ENCODE peak calls at places on chromosome 9, in four cellular contexts. B is endothelial cell, F is cardiac fibroblast, L is progenitor cell of endocrine pancreas. E is an unnamed sample.

GRCh38 chr9:77901771-77902170 is 129.8 kb downstream of the GNAQ start:
- DNase-seq in L (no peak), B (no peak), F (no peak), E (peak; percentile 20)

GRCh38 chr9:128310461-128310860 is 11.8 kb downstream of the TRUB2 start:
- DNase-seq in L (no peak), F (no peak), B (no peak), E (no peak)

GRCh38 chr9:1271786-1272185 is 221.6 kb downstream of the DMRT2 start:
- DNase-seq in B (no peak), F (no peak), L (no peak), E (no peak)

GRCh38 chr9:137733429-137733828 is 114.6 kb downstream of the EHMT1 start:
- DNase-seq in F (no peak), L (no peak), B (no peak), E (no peak)

GRCh38 chr9:107615325-107615724 is 125.8 kb upstream of the KLF4 start:
- DNase-seq in L (no peak), B (no peak), F (peak; percentile 58), E (no peak)

GRCh38 chr9:81394816-81395215 is 294.5 kb downstream of the TLE1 start:
- DNase-seq in L (no peak), F (no peak), B (no peak), E (no peak)

GRCh38 chr9:28866951-28867350 is 1293.7 kb upstream of the C9orf72 start:
- DNase-seq in F (peak; percentile 3), B (no peak), L (no peak), E (no peak)

GRCh38 chr9:36765468-36766341 is 193.0 kb downstream of the MELK start:
- DNase-seq in B (peak; percentile 75), F (peak; percentile 31), L (peak; percentile 34), E (no peak)

GRCh38 chr9:110606179-110606578 is 26.6 kb upstream of the SVEP1 start:
- DNase-seq in F (peak; percentile 73), B (no peak), L (no peak), E (no peak)

GRCh38 chr9:37281541-37281940 is 141.0 kb upstream of the GRHPR start:
- DNase-seq in B (no peak), F (no peak), L (no peak), E (no peak)

GRCh38 chr9:129102791-129103594 is 7.6 kb downstream of the CRAT start:
- DNase-seq in F (peak; percentile 59), L (no peak), B (peak; percentile 63), E (peak; percentile 38)

GRCh38 chr9:107108367-107108766 is 174.7 kb upstream of the RAD23B start:
- DNase-seq in F (no peak), L (no peak), B (no peak), E (no peak)

GRCh38 chr9:99822096-99822595 is 461 bp downstream of the NR4A3 start:
- DNase-seq in B (peak; percentile 40), F (peak; percentile 44), L (no peak), E (no peak)

GRCh38 chr9:38181866-38182265 is 112.8 kb upstream of the SHB start:
- DNase-seq in F (no peak), L (no peak), B (no peak), E (peak; percentile 77)

GRCh38 chr9:33721674-33722358 is 73.5 kb upstream of the PRSS3 start:
- DNase-seq in B (peak; percentile 94), F (peak; percentile 89), L (peak; percentile 92), E (no peak)

GRCh38 chr9:33461474-33461873 is 12.2 kb downstream of the NOL6 start:
- DNase-seq in B (no peak), L (no peak), F (no peak), E (no peak)

GRCh38 chr9:26271495-26272122 is 593.4 kb upstream of the TUSC1 start:
- DNase-seq in B (no peak), F (no peak), L (no peak), E (no peak)

GRCh38 chr9:18138676-18139075 is 335.3 kb upstream of the ADAMTSL1 start:
- DNase-seq in F (no peak), B (no peak), L (no peak), E (no peak)

GRCh38 chr9:4662989-4663792 is 1.1 kb downstream of the PLPP6 start:
- DNase-seq in L (no peak), F (no peak), B (no peak), E (no peak)

GRCh38 chr9:4386819-4387218 is 87.0 kb upstream of the GLIS3 start:
- DNase-seq in B (no peak), F (peak; percentile 20), L (no peak), E (no peak)

GRCh38 chr9:127862075-127863011 is 7.9 kb upstream of the ENG start:
- DNase-seq in F (no peak), L (no peak), B (no peak), E (no peak)

GRCh38 chr9:28841795-28842194 is 1268.5 kb upstream of the C9orf72 start:
- DNase-seq in B (no peak), L (no peak), F (no peak), E (no peak)

GRCh38 chr9:76964612-76965011 is 54.8 kb upstream of the FOXB2 start:
- DNase-seq in L (no peak), B (no peak), F (no peak), E (no peak)

GRCh38 chr9:136170291-136170901 is 34.5 kb downstream of the LHX3 start:
- DNase-seq in B (peak; percentile 71), L (peak; percentile 71), F (peak; percentile 3), E (no peak)

GRCh38 chr9:93461414-93461743 is 8.0 kb upstream of the FAM120AOS start:
- DNase-seq in F (no peak), L (no peak), B (no peak), E (no peak)

GRCh38 chr9:93268551-93269314 is 84.8 kb downstream of the WNK2 start:
- DNase-seq in B (no peak), F (no peak), L (peak; percentile 59), E (no peak)

GRCh38 chr9:18268381-18268780 is 205.6 kb upstream of the ADAMTSL1 start:
- DNase-seq in B (no peak), L (no peak), F (peak; percentile 84), E (peak; percentile 75)

GRCh38 chr9:112866662-112867274 is 23.9 kb downstream of the SLC46A2 start:
- DNase-seq in F (peak; percentile 35), B (no peak), L (no peak), E (peak; percentile 88)

GRCh38 chr9:100590481-100590880 is 12.6 kb downstream of the CAVIN4 start:
- DNase-seq in F (peak; percentile 75), B (no peak), L (no peak), E (no peak)

GRCh38 chr9:69672828-69673640 is 863 bp upstream of the APBA1 start:
- DNase-seq in F (peak; percentile 88), L (peak; percentile 83), B (peak; percentile 91), E (peak; percentile 50)

GRCh38 chr9:37371565-37372464 is 50.7 kb upstream of the GRHPR start:
- DNase-seq in L (no peak), B (no peak), F (peak; percentile 86), E (no peak)

GRCh38 chr9:93098236-93098946 is 2.4 kb downstream of the CARD19 start:
- DNase-seq in B (no peak), L (no peak), F (peak; percentile 97), E (peak; percentile 85)

GRCh38 chr9:129751841-129752801 is 721 bp downstream of the PTGES start:
- DNase-seq in L (no peak), B (no peak), F (no peak), E (peak; percentile 70)

GRCh38 chr9:137705443-137705863 is 86.6 kb downstream of the EHMT1 start:
- DNase-seq in F (no peak), B (no peak), L (no peak), E (no peak)

GRCh38 chr9:124392855-124393460 is 22.3 kb downstream of the PSMB7 start:
- DNase-seq in B (no peak), F (peak; percentile 93), L (no peak), E (peak; percentile 98)

GRCh38 chr9:124392254-124392653 is 23.0 kb downstream of the PSMB7 start:
- DNase-seq in F (no peak), L (no peak), B (no peak), E (no peak)

GRCh38 chr9:124395826-124396225 is 19.4 kb downstream of the PSMB7 start:
- DNase-seq in F (no peak), L (no peak), B (no peak), E (no peak)

GRCh38 chr9:124394167-124394566 is 21.1 kb downstream of the PSMB7 start:
- DNase-seq in L (no peak), F (no peak), B (no peak), E (no peak)

DNA sequence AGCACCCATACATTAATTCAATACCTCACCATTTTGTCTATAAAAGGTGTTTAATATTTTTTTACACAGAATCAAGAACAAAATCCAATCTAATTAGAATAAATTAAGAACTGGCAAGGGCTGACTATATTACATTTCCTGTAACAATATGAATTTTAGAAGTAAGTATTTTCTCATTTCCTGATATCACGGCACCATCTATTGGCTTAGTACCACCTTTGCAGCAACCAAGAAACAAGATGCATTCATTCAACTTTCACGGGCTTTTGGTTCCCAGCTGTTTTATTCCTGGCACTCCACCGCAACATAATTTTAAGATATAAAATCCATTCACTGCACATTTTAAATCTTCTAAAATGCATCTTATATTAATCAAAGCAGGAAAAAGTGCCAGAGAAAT is 20.6 kb downstream of the PSMB7 start:
- DNase-seq in L (no peak), B (no peak), F (no peak), E (no peak)
- TF ChIP-seq CTCF in L (no peak), B (no peak), F (no peak), E (peak; percentile 32)

GRCh38 chr9:72874344-72874743 is 78.5 kb downstream of the ALDH1A1 start:
- DNase-seq in L (no peak), F (no peak), B (no peak), E (no peak)

GRCh38 chr9:72873456-72873855 is 79.4 kb downstream of the ALDH1A1 start:
- DNase-seq in B (no peak), L (no peak), F (no peak), E (no peak)

GRCh38 chr9:72872718-72873117 is 80.1 kb downstream of the ALDH1A1 start:
- DNase-seq in B (no peak), L (no peak), F (no peak), E (no peak)

GRCh38 chr9:72875221-72875620 is 77.6 kb downstream of the ALDH1A1 start:
- DNase-seq in B (no peak), F (no peak), L (no peak), E (no peak)

DNA sequence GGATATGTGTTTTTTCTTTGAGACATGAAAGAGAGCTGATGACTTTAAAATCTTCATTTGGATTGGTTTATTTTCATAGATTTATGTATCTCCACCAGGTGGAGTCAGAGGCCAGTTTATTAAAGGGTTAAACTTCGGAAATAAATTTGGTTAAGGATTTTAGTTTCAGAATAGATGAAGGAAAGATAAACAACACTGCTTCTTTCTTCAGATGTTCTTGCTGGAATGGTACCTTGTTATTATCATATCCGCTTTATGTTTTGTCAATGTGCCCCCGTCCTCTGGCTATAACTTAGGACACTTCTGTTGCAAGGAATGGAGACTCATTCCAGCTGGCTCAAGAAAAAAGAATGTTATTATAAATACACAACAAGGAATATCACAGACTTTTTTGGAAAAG is 81.2 kb downstream of the ALDH1A1 start:
- DNase-seq in L (no peak), B (no peak), F (peak; percentile 50), E (no peak)
- TF ChIP-seq CTCF in L (peak; percentile 67), B (peak; percentile 61), F (peak; percentile 48), E (peak; percentile 76)

GRCh38 chr9:126327016-126327749 is 554 bp downstream of the MVB12B start:
- DNase-seq in L (peak; percentile 25), F (no peak), B (no peak), E (no peak)
- TF ChIP-seq CTCF in L (peak; percentile 34), F (no peak), B (no peak), E (no peak)

DNA sequence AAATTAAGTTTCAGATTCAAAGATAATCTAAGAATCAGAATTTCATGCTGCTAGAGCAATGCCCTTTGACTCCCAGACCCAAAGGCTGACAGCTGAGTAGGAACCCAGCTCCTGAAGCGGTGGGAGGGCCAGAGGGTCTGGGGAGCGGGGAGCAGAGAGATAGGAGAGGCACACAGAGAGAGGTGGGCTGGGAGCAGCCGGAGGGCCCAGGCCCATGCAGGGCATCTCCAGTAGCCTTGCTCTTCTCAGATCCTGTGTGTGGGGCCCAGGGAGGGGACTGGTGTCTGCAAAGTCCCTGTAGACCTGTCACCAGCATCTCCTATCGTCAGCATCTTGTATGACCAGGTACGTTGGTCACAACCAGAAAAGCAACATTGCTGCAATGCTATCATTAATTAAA is 75.3 kb upstream of the OLFM1 start:
- DNase-seq in F (no peak), L (no peak), B (no peak), E (no peak)
- TF ChIP-seq CTCF in F (no peak), L (no peak), B (no peak), E (no peak)